ENCODE peak calls at places on chromosomes 4 and X, in eight cellular contexts. I, X, H, L, T, J, E and N are unnamed samples.

GRCh38 chr4:27066591-27066990 is 205.9 kb downstream of the STIM2 start:
- DNase-seq in I (no peak), X (no peak), H (peak; percentile 77), L (no peak), T (no peak), J (no peak), E (no peak), N (peak; percentile 9)

GRCh38 chr4:84750260-84750955 is 167.5 kb downstream of the CDS1 start:
- DNase-seq in I (no peak), X (no peak), H (no peak), L (peak; percentile 73), T (no peak), J (peak; percentile 72), E (peak; percentile 15), N (peak; percentile 60)

GRCh38 chr4:3234171-3235029 is 14.6 kb upstream of the MSANTD1 start:
- DNase-seq in I (no peak), X (no peak), H (no peak), L (no peak), T (peak; percentile 82), J (no peak), E (no peak), N (no peak)

GRCh38 chrX:129791336-129791735 is 11.6 kb downstream of the SASH3 start:
- DNase-seq in I (no peak), X (no peak), H (no peak), L (no peak), T (peak; percentile 25), J (no peak), E (no peak), N (no peak)

GRCh38 chrX:136961594-136962135 is 72.1 kb downstream of the GPR101 start:
- DNase-seq in I (no peak), X (no peak), H (no peak), L (peak; percentile 51), T (no peak), J (no peak), E (no peak), N (no peak)

GRCh38 chr4:139184129-139184528 is 7.1 kb upstream of the ELF2 start:
- DNase-seq in I (no peak), X (no peak), H (no peak), L (peak; percentile 70), T (no peak), J (peak; percentile 16), E (no peak), N (peak; percentile 62)

GRCh38 chr4:155578726-155579385 is 87.8 kb upstream of the GUCY1A1 start:
- DNase-seq in I (no peak), X (no peak), H (no peak), L (peak; percentile 44), T (peak; percentile 41), J (no peak), E (no peak), N (no peak)

GRCh38 chr4:167966161-167966560 is 126.2 kb upstream of the ANXA10 start:
- DNase-seq in I (no peak), X (no peak), H (no peak), L (peak; percentile 11), T (no peak), J (no peak), E (no peak), N (peak; percentile 54)

GRCh38 chrX:25523574-25523973 is 507.8 kb upstream of the ARX start:
- DNase-seq in I (peak; percentile 36), X (no peak), H (no peak), L (peak; percentile 75), T (no peak), J (peak; percentile 65), E (no peak), N (peak; percentile 24)

GRCh38 chrX:72309297-72310071 is 3.8 kb upstream of the CITED1 start:
- DNase-seq in I (no peak), X (no peak), H (no peak), L (no peak), T (no peak), J (no peak), E (no peak), N (no peak)

GRCh38 chrX:132957211-132958085 is 981 bp downstream of the HS6ST2 start:
- DNase-seq in I (no peak), X (peak; percentile 18), H (no peak), L (peak; percentile 3), T (no peak), J (peak; percentile 47), E (no peak), N (peak; percentile 48)

GRCh38 chr4:83281326-83281725 is 3.3 kb downstream of the COQ2 start:
- DNase-seq in I (no peak), X (no peak), H (no peak), L (no peak), T (no peak), J (no peak), E (no peak), N (no peak)
- TF ChIP-seq CTCF in I (no peak), X (no peak), H (no peak), L (no peak), T (no peak), J (no peak), E (no peak), N (no peak)

GRCh38 chr4:82043809-82044137 is 330.0 kb downstream of the HNRNPD start:
- DNase-seq in I (no peak), X (no peak), H (no peak), L (no peak), T (no peak), J (no peak), E (no peak), N (peak; percentile 8)
- H3K4me3 ChIP-seq in I (no peak overlapping the region), X (peak overlapping the region; percentile 68), H (peak overlapping the region; percentile 48), L (no peak overlapping the region), T (no peak overlapping the region), J (peak overlapping the region; percentile 75), E (no peak overlapping the region), N (peak overlapping the region; percentile 35)

GRCh38 chr4:73445383-73446335 is 9.6 kb downstream of the AFP start:
- DNase-seq in I (peak; percentile 28), X (no peak), H (no peak), L (no peak), T (no peak), J (no peak), E (no peak), N (no peak)

GRCh38 chr4:73447701-73448100 is 11.7 kb downstream of the AFP start:
- DNase-seq in I (no peak), X (no peak), H (no peak), L (no peak), T (no peak), J (no peak), E (no peak), N (peak; percentile 29)

GRCh38 chr4:73448448-73449203 is 12.6 kb downstream of the AFP start:
- DNase-seq in I (no peak), X (no peak), H (no peak), L (no peak), T (no peak), J (no peak), E (no peak), N (no peak)

GRCh38 chr4:73443224-73443623 is 7.2 kb downstream of the AFP start:
- DNase-seq in I (no peak), X (no peak), H (no peak), L (no peak), T (no peak), J (no peak), E (no peak), N (no peak)

DNA sequence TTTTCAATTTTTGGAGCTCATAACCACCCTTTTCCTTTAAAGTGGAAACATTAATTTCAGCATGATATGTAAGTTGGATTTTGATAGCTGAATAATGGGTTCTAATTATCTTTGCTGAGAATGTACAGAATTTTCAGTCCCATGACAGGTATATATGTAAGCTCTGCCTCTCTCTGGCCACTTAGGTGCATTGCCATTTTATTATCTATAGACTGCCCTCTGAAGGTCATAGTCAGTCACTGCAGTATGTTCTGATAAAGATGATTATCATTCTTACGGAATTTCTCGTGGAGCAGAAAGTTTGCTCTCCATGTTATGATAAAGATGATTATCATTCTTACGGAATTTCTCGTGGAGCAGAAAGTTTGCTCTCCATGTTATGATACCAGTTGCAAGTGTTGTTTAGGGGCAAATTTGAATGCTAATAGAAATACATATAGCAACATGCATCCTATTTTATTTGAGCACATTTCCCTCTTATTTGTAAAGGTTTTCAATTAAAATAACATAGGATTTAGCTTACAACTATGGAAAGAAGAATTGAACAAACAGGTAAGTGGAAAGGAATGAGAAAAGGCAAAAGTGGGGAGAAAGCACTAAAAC is 10.4 kb downstream of the AFP start:
- DNase-seq in I (peak; percentile 35), X (no peak), H (no peak), L (peak; percentile 63), T (no peak), J (peak; percentile 72), E (peak; percentile 46), N (peak; percentile 68)
- TF ChIP-seq CTCF in I (peak; percentile 55), X (peak; percentile 55), H (peak; percentile 64), L (peak; percentile 88), T (peak; percentile 83), J (peak; percentile 82), E (peak; percentile 84), N (peak; percentile 92)

DNA sequence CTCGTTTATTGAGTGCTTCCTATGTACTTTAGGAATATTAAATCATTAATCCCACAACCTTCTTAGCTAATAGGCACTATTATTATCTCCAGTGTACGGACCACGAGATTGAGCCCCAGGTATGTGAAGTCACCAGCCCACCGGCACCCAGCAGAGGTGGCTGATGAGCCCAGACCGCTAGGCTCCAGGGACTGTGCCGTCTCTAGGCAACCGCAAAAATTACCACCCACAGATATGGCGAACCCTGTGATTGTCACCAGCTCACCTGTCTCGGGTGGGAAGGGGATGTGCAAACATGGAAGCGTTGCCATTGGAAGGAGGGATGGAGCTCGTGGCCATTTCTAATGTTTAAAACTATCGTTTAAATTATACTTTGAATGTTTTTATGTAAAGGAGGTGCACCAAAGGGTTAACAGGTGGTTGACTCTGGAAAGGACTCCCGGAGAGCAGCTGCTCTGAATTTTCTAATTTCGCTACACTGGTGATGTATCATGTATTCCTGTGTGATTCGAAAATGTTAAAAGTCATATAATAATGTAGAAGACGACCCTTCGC is 21.0 kb upstream of the JAKMIP1 start:
- DNase-seq in I (no peak), X (no peak), H (no peak), L (no peak), T (no peak), J (no peak), E (no peak), N (no peak)
- H3K4me3 ChIP-seq in I (peak overlapping the region; percentile 29), X (peak overlapping the region; percentile 41), H (no peak overlapping the region), L (no peak overlapping the region), T (no peak overlapping the region), J (peak overlapping the region; percentile 27), E (no peak overlapping the region), N (no peak overlapping the region)

DNA sequence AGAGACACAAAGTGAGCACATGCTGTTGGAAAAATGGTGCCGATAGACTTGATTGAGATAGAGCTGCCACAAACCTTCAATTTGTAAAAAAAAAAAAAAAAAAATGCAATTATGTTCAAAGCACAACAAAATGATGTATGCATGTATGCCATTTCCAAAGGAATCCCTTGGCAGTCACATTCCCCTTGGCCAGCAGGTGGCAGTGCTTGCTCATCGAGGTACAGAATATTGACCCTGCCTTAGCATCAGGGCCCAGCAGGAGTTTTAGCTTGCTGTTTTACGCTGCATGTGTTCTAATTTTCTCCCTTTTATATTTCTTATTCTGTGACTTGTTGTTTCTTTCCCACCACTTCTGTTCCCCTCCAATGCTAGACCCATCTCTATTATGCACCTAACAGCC is 34.5 kb upstream of the CYBB start:
- DNase-seq in I (peak; percentile 75), X (peak; percentile 62), H (peak; percentile 79), L (peak; percentile 75), T (peak; percentile 80), J (peak; percentile 79), E (no peak), N (peak; percentile 62)
- TF ChIP-seq CTCF in I (peak; percentile 76), X (peak; percentile 80), H (peak; percentile 75), L (peak; percentile 70), T (peak; percentile 88), J (peak; percentile 67), E (peak; percentile 84), N (peak; percentile 79)

GRCh38 chr4:38804654-38805295 is at the start of gene TLR1:
- DNase-seq in I (no peak), X (no peak), H (no peak), L (peak; percentile 85), T (no peak), J (peak; percentile 46), E (no peak), N (peak; percentile 67)
- H3K4me3 ChIP-seq in I (peak within 1 kb of the TSS; percentile 32), X (peak within 1 kb of the TSS; percentile 52), H (peak within 1 kb of the TSS; percentile 52), L (peak within 1 kb of the TSS; percentile 41), T (peak within 1 kb of the TSS; percentile 60), J (no peak within 1 kb of the TSS), E (no peak within 1 kb of the TSS), N (no peak within 1 kb of the TSS)